ENCODE peak calls at places on chromosomes 4 and X, in eight cellular contexts. One of them, this sample, is unnamed. For H3K9me3, the result is how much of the 10 kb centered on the place peaks cover.

GRCh38 chr4:133130171-133130570 is 18.9 kb upstream of the PCDH10 start:
- DNase-seq in right cardiac atrium: no peak
- DNase-seq in uterus: no peak
- DNase-seq in thoracic aorta: no peak
- DNase-seq in lung: no peak
- DNase-seq in AG04450: no peak
- DNase-seq in HCT116: no peak
- DNase-seq in left ventricle myocardium inferior: no peak
- DNase-seq in this sample: no peak

GRCh38 chrX:119008122-119008744 is 33.8 kb downstream of the LONRF3 start:
- DNase-seq in AG04450: no peak
- DNase-seq in right cardiac atrium: no peak
- DNase-seq in uterus: peak
- DNase-seq in thoracic aorta: no peak
- DNase-seq in left ventricle myocardium inferior: no peak
- DNase-seq in HCT116: no peak
- DNase-seq in lung: no peak
- DNase-seq in this sample: no peak

GRCh38 chr4:88159137-88159725 is 792 bp upstream of the ABCG2 start:
- DNase-seq in HCT116: peak
- DNase-seq in thoracic aorta: no peak
- DNase-seq in left ventricle myocardium inferior: no peak
- DNase-seq in lung: no peak
- DNase-seq in right cardiac atrium: no peak
- DNase-seq in uterus: no peak
- DNase-seq in AG04450: no peak
- DNase-seq in this sample: no peak

GRCh38 chrX:1392376-1393130 is 640 bp upstream of the SLC25A6 start:
- DNase-seq in thoracic aorta: no peak
- DNase-seq in lung: peak
- DNase-seq in uterus: no peak
- DNase-seq in left ventricle myocardium inferior: peak
- DNase-seq in right cardiac atrium: peak
- DNase-seq in AG04450: peak
- DNase-seq in HCT116: no peak
- DNase-seq in this sample: peak

GRCh38 chr4:63049726-63050125 is 1359.5 kb downstream of the TECRL start:
- DNase-seq in HCT116: no peak
- DNase-seq in lung: no peak
- DNase-seq in thoracic aorta: no peak
- DNase-seq in AG04450: no peak
- DNase-seq in right cardiac atrium: no peak
- DNase-seq in uterus: no peak
- DNase-seq in left ventricle myocardium inferior: no peak
- DNase-seq in this sample: no peak

GRCh38 chr4:75895744-75896314 is 6.4 kb downstream of the PPEF2 start:
- DNase-seq in thoracic aorta: no peak
- DNase-seq in AG04450: no peak
- DNase-seq in uterus: no peak
- DNase-seq in left ventricle myocardium inferior: no peak
- DNase-seq in HCT116: peak
- DNase-seq in right cardiac atrium: no peak
- DNase-seq in lung: no peak
- DNase-seq in this sample: no peak

GRCh38 chr4:180674629-180675367 is 1568.4 kb upstream of the TENM3 start:
- DNase-seq in thoracic aorta: no peak
- DNase-seq in HCT116: no peak
- DNase-seq in lung: no peak
- DNase-seq in left ventricle myocardium inferior: no peak
- DNase-seq in uterus: no peak
- DNase-seq in right cardiac atrium: no peak
- DNase-seq in AG04450: no peak
- DNase-seq in this sample: no peak

GRCh38 chr4:76302856-76303438 is 3.6 kb upstream of the STBD1 start:
- DNase-seq in uterus: no peak
- DNase-seq in right cardiac atrium: no peak
- DNase-seq in AG04450: no peak
- DNase-seq in left ventricle myocardium inferior: no peak
- DNase-seq in lung: no peak
- DNase-seq in thoracic aorta: no peak
- DNase-seq in HCT116: no peak
- DNase-seq in this sample: no peak

GRCh38 chr4:153270361-153270760 is 66.1 kb downstream of the TRIM2 start:
- DNase-seq in thoracic aorta: no peak
- DNase-seq in uterus: no peak
- DNase-seq in lung: no peak
- DNase-seq in right cardiac atrium: no peak
- DNase-seq in left ventricle myocardium inferior: no peak
- DNase-seq in HCT116: no peak
- DNase-seq in AG04450: no peak
- DNase-seq in this sample: no peak

GRCh38 chr4:70183168-70183939 is 12.2 kb upstream of the ODAM start:
- DNase-seq in right cardiac atrium: no peak
- DNase-seq in lung: no peak
- DNase-seq in AG04450: peak
- DNase-seq in HCT116: peak
- DNase-seq in thoracic aorta: no peak
- DNase-seq in left ventricle myocardium inferior: no peak
- DNase-seq in uterus: no peak
- DNase-seq in this sample: no peak

GRCh38 chrX:153319295-153319694 is 2.3 kb downstream of the PNMA6F start:
- DNase-seq in HCT116: no peak
- DNase-seq in left ventricle myocardium inferior: no peak
- DNase-seq in uterus: no peak
- DNase-seq in AG04450: no peak
- DNase-seq in lung: no peak
- DNase-seq in thoracic aorta: no peak
- DNase-seq in right cardiac atrium: no peak
- DNase-seq in this sample: no peak

GRCh38 chrX:13892856-13893255 is 76.0 kb upstream of the GPM6B start:
- DNase-seq in left ventricle myocardium inferior: no peak
- DNase-seq in uterus: no peak
- DNase-seq in thoracic aorta: no peak
- DNase-seq in HCT116: no peak
- DNase-seq in lung: no peak
- DNase-seq in right cardiac atrium: no peak
- DNase-seq in AG04450: no peak
- DNase-seq in this sample: no peak

GRCh38 chrX:45845142-45845541 is 644.5 kb upstream of the DIPK2B start:
- DNase-seq in HCT116: no peak
- DNase-seq in AG04450: no peak
- DNase-seq in thoracic aorta: no peak
- DNase-seq in left ventricle myocardium inferior: no peak
- DNase-seq in right cardiac atrium: no peak
- DNase-seq in lung: no peak
- DNase-seq in uterus: no peak
- DNase-seq in this sample: no peak

GRCh38 chr4:8882239-8882638 is 10.6 kb upstream of the HMX1 start:
- DNase-seq in lung: no peak
- DNase-seq in thoracic aorta: no peak
- DNase-seq in AG04450: no peak
- DNase-seq in HCT116: peak
- DNase-seq in right cardiac atrium: peak
- DNase-seq in uterus: no peak
- DNase-seq in left ventricle myocardium inferior: no peak
- DNase-seq in this sample: no peak

GRCh38 chr4:80311130-80311529 is 24.4 kb upstream of the CFAP299 start:
- DNase-seq in HCT116: no peak
- DNase-seq in uterus: no peak
- DNase-seq in thoracic aorta: no peak
- DNase-seq in lung: no peak
- DNase-seq in AG04450: no peak
- DNase-seq in left ventricle myocardium inferior: no peak
- DNase-seq in right cardiac atrium: no peak
- DNase-seq in this sample: no peak

DNA sequence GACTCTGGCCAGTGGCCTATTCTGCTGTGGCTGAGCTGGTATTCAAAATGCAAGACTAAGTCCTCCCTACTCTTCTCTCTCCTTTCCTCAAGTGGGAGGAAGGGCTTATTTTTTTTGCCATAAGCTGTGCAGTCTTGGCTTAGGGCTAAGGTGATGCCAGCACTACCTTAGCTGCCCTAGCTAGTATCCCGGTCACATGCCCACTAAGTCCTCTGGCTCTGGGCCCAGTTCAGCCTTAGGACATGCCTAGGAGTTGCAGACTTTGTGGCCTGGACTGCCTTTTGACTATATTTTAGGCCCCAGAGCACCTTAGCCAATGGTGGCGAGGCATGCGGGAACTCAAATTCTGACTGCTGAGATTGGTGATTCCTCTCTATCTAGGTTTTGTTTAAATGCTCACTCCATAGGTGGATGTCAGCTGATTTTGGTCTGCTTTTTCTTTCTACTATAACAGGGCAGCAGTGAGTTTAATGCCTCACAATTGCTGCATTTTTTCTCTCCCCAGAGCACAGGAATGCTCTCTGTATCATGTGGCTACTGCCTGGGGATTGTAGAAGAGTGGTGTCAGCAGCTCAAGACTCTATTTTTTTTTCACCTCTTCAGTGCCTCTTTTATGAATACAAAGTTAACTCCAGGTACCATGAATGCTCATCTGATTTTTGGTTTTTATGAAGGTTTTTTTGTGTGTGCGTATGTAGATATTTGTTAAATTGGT is 472.9 kb upstream of the GRID2 start:
- DNase-seq in lung: no peak
- DNase-seq in HCT116: no peak
- DNase-seq in thoracic aorta: no peak
- DNase-seq in AG04450: no peak
- DNase-seq in uterus: no peak
- DNase-seq in right cardiac atrium: no peak
- DNase-seq in left ventricle myocardium inferior: no peak
- DNase-seq in this sample: no peak
- H3K9me3 ChIP-seq in lung: under half
- H3K9me3 ChIP-seq in HCT116: under half
- H3K9me3 ChIP-seq in thoracic aorta: under half
- H3K9me3 ChIP-seq in AG04450: under half
- H3K9me3 ChIP-seq in uterus: under half
- H3K9me3 ChIP-seq in right cardiac atrium: under half
- H3K9me3 ChIP-seq in left ventricle myocardium inferior: half or more
- H3K9me3 ChIP-seq in this sample: under half

GRCh38 chrX:131394384-131394783 is 105.3 kb upstream of the IGSF1 start:
- DNase-seq in AG04450: no peak
- DNase-seq in HCT116: peak
- DNase-seq in right cardiac atrium: no peak
- DNase-seq in left ventricle myocardium inferior: no peak
- DNase-seq in uterus: no peak
- DNase-seq in thoracic aorta: no peak
- DNase-seq in lung: no peak
- DNase-seq in this sample: no peak

GRCh38 chrX:131402124-131402811 is 113.2 kb upstream of the IGSF1 start:
- DNase-seq in HCT116: no peak
- DNase-seq in AG04450: no peak
- DNase-seq in thoracic aorta: no peak
- DNase-seq in lung: no peak
- DNase-seq in left ventricle myocardium inferior: no peak
- DNase-seq in uterus: no peak
- DNase-seq in right cardiac atrium: no peak
- DNase-seq in this sample: no peak

GRCh38 chrX:131393426-131393825 is 104.3 kb upstream of the IGSF1 start:
- DNase-seq in right cardiac atrium: no peak
- DNase-seq in HCT116: no peak
- DNase-seq in lung: no peak
- DNase-seq in thoracic aorta: no peak
- DNase-seq in AG04450: no peak
- DNase-seq in left ventricle myocardium inferior: no peak
- DNase-seq in uterus: no peak
- DNase-seq in this sample: no peak

GRCh38 chrX:131399692-131400428 is 110.8 kb upstream of the IGSF1 start:
- DNase-seq in left ventricle myocardium inferior: no peak
- DNase-seq in right cardiac atrium: peak
- DNase-seq in lung: no peak
- DNase-seq in AG04450: no peak
- DNase-seq in uterus: no peak
- DNase-seq in HCT116: no peak
- DNase-seq in thoracic aorta: no peak
- DNase-seq in this sample: peak

DNA sequence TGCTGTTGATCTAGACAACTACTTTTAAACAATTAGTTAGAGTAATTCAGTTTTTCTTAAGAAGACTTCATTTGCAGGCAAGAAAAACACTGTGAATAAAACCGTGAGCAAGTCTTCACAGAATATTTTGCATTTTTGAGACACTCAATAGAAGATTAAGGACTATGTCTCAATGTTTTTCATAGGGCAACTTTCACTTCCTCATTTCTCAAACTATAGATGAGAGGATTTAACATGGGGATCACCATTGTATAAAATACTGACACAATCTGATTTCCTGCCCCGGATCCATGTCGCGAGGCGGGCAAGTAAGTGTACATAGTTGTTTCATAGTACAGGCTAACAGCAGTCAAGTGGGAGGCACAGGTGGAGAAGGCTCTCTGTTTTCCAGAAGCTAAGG is 108.8 kb upstream of the IGSF1 start:
- DNase-seq in HCT116: no peak
- DNase-seq in left ventricle myocardium inferior: no peak
- DNase-seq in right cardiac atrium: no peak
- DNase-seq in lung: no peak
- DNase-seq in AG04450: no peak
- DNase-seq in thoracic aorta: no peak
- DNase-seq in uterus: no peak
- DNase-seq in this sample: no peak
- H3K9me3 ChIP-seq in HCT116: under half
- H3K9me3 ChIP-seq in left ventricle myocardium inferior: under half
- H3K9me3 ChIP-seq in right cardiac atrium: under half
- H3K9me3 ChIP-seq in lung: under half
- H3K9me3 ChIP-seq in AG04450: under half
- H3K9me3 ChIP-seq in thoracic aorta: under half
- H3K9me3 ChIP-seq in uterus: under half
- H3K9me3 ChIP-seq in this sample: under half

GRCh38 chrX:68697465-68698125 is 50.1 kb downstream of the STARD8 start:
- DNase-seq in thoracic aorta: no peak
- DNase-seq in HCT116: no peak
- DNase-seq in lung: no peak
- DNase-seq in uterus: no peak
- DNase-seq in right cardiac atrium: no peak
- DNase-seq in left ventricle myocardium inferior: no peak
- DNase-seq in AG04450: no peak
- DNase-seq in this sample: no peak
- H3K9me3 ChIP-seq in thoracic aorta: under half
- H3K9me3 ChIP-seq in HCT116: under half
- H3K9me3 ChIP-seq in lung: under half
- H3K9me3 ChIP-seq in uterus: under half
- H3K9me3 ChIP-seq in right cardiac atrium: under half
- H3K9me3 ChIP-seq in left ventricle myocardium inferior: under half
- H3K9me3 ChIP-seq in AG04450: under half
- H3K9me3 ChIP-seq in this sample: under half

GRCh38 chrX:55710701-55711100 is 6.8 kb upstream of the RRAGB start:
- DNase-seq in lung: no peak
- DNase-seq in uterus: peak
- DNase-seq in thoracic aorta: peak
- DNase-seq in HCT116: no peak
- DNase-seq in right cardiac atrium: no peak
- DNase-seq in AG04450: no peak
- DNase-seq in left ventricle myocardium inferior: no peak
- DNase-seq in this sample: no peak

GRCh38 chrX:55714111-55714510 is 3.4 kb upstream of the RRAGB start:
- DNase-seq in lung: no peak
- DNase-seq in HCT116: no peak
- DNase-seq in thoracic aorta: no peak
- DNase-seq in AG04450: no peak
- DNase-seq in right cardiac atrium: no peak
- DNase-seq in uterus: no peak
- DNase-seq in left ventricle myocardium inferior: no peak
- DNase-seq in this sample: no peak

GRCh38 chrX:55713635-55714034 is 3.9 kb upstream of the RRAGB start:
- DNase-seq in thoracic aorta: no peak
- DNase-seq in AG04450: no peak
- DNase-seq in right cardiac atrium: no peak
- DNase-seq in lung: no peak
- DNase-seq in left ventricle myocardium inferior: no peak
- DNase-seq in uterus: no peak
- DNase-seq in HCT116: no peak
- DNase-seq in this sample: no peak

GRCh38 chrX:55709735-55710134 is 7.8 kb upstream of the RRAGB start:
- DNase-seq in uterus: no peak
- DNase-seq in lung: no peak
- DNase-seq in thoracic aorta: no peak
- DNase-seq in right cardiac atrium: no peak
- DNase-seq in HCT116: no peak
- DNase-seq in AG04450: no peak
- DNase-seq in left ventricle myocardium inferior: no peak
- DNase-seq in this sample: no peak
- H3K9me3 ChIP-seq in uterus: under half
- H3K9me3 ChIP-seq in lung: under half
- H3K9me3 ChIP-seq in thoracic aorta: under half
- H3K9me3 ChIP-seq in right cardiac atrium: under half
- H3K9me3 ChIP-seq in HCT116: under half
- H3K9me3 ChIP-seq in AG04450: under half
- H3K9me3 ChIP-seq in left ventricle myocardium inferior: under half
- H3K9me3 ChIP-seq in this sample: under half

This sample was measured in right lobe of liver.